ENCODE peak calls at places on chromosomes 11 and 22, in eight cellular contexts. N is activated CD4-positive, alpha-beta T cell treated with anti-CD3 and anti-CD28 coated beads for 48 hours; M is right cardiac atrium; I is GOT3; B is HFFc6; E is activated T-cell treated with anti-CD3 and anti-CD28 coated beads, Interleukin-2, amount 50 U/mL, for 4 hours; S is amygdala; Z is NCI-H146. O is an unnamed sample.

GRCh38 chr11:15577519-15577918 is 462.8 kb downstream of the INSC start:
- DNase-seq in N (no peak), M (no peak), I (no peak), B (no peak), E (no peak), S (no peak), Z (no peak), O (no peak)

GRCh38 chr11:118996926-118997626 is 862 bp upstream of the CENATAC start:
- DNase-seq in N (peak; percentile 69), M (peak; percentile 62), I (no peak), B (no peak), E (no peak), S (no peak), Z (peak; percentile 50), O (no peak)

GRCh38 chr11:66419825-66420224 is 1.0 kb upstream of the NPAS4 start:
- DNase-seq in N (peak; percentile 15), M (no peak), I (no peak), B (no peak), E (no peak), S (peak; percentile 35), Z (peak; percentile 53), O (no peak)

GRCh38 chr11:3157381-3158130 is 7.6 kb downstream of the OSBPL5 start:
- DNase-seq in N (no peak), M (peak; percentile 41), I (no peak), B (no peak), E (no peak), S (no peak), Z (no peak), O (peak; percentile 18)

GRCh38 chr11:456533-456932 is 6.5 kb downstream of the PTDSS2 start:
- DNase-seq in N (peak; percentile 56), M (no peak), I (no peak), B (no peak), E (no peak), S (no peak), Z (no peak), O (no peak)

GRCh38 chr11:68933605-68934320 is 30.1 kb downstream of the IGHMBP2 start:
- DNase-seq in N (no peak), M (no peak), I (no peak), B (no peak), E (no peak), S (no peak), Z (peak; percentile 94), O (no peak)

GRCh38 chr11:11244470-11245080 is 108.5 kb downstream of the CSNK2A3 start:
- DNase-seq in N (no peak), M (no peak), I (no peak), B (no peak), E (no peak), S (no peak), Z (no peak), O (no peak)

GRCh38 chr22:46134111-46134705 is 16.1 kb upstream of the PPARA start:
- DNase-seq in N (no peak), M (peak; percentile 45), I (no peak), B (no peak), E (no peak), S (no peak), Z (no peak), O (no peak)

GRCh38 chr11:122422707-122423106 is 232.8 kb upstream of the UBASH3B start:
- DNase-seq in N (no peak), M (no peak), I (no peak), B (peak; percentile 35), E (no peak), S (no peak), Z (no peak), O (no peak)

GRCh38 chr11:64745523-64746328 is 1.8 kb upstream of the RASGRP2 start:
- DNase-seq in N (peak; percentile 56), M (peak; percentile 96), I (no peak), B (no peak), E (peak; percentile 62), S (peak; percentile 70), Z (peak; percentile 65), O (peak; percentile 93)

GRCh38 chr22:45842141-45842831 is 134.7 kb downstream of the WNT7B start:
- DNase-seq in N (no peak), M (no peak), I (no peak), B (peak; percentile 57), E (no peak), S (no peak), Z (no peak), O (no peak)

GRCh38 chr22:20084547-20085413 is 4.7 kb downstream of the DGCR8 start:
- DNase-seq in N (peak; percentile 51), M (no peak), I (no peak), B (no peak), E (no peak), S (no peak), Z (peak; percentile 11), O (peak; percentile 46)

O was measured in left cardiac atrium.